ENCODE peak calls at places on chromosome 16, in four cellular contexts. J, X, Z and K are unnamed samples.

GRCh38 chr16:59634951-59635350 is 900.8 kb upstream of the GOT2 start:
- DNase-seq in Z (no peak), X (peak; percentile 50), J (no peak), K (no peak)

GRCh38 chr16:57667526-57668258 is 414 bp upstream of the ADGRG3 start:
- DNase-seq in J (no peak), X (no peak), Z (no peak), K (no peak)

GRCh38 chr16:27591837-27592236 is 41.9 kb downstream of the KATNIP start:
- DNase-seq in Z (no peak), J (no peak), X (no peak), K (no peak)

GRCh38 chr16:72744064-72744793 is 303.7 kb downstream of the ZFHX3 start:
- DNase-seq in Z (no peak), X (no peak), J (no peak), K (no peak)

GRCh38 chr16:4714996-4715395 is 19.1 kb downstream of the ANKS3 start:
- DNase-seq in J (no peak), Z (no peak), X (no peak), K (no peak)

GRCh38 chr16:23085949-23086348 is 63.3 kb downstream of the USP31 start:
- DNase-seq in Z (no peak), X (no peak), J (no peak), K (no peak)

GRCh38 chr16:25114121-25114520 is 2.6 kb downstream of the LCMT1 start:
- DNase-seq in J (no peak), X (no peak), Z (no peak), K (no peak)

GRCh38 chr16:81778861-81779539 is at the start of gene PLCG2:
- DNase-seq in X (peak; percentile 38), J (peak; percentile 90), Z (peak; percentile 85), K (no peak)

GRCh38 chr16:57627184-57627871 is 1.1 kb upstream of the ADGRG1 start:
- DNase-seq in J (peak; percentile 75), Z (no peak), X (peak; percentile 91), K (no peak)

GRCh38 chr16:68756250-68757051 is 19.4 kb downstream of the CDH1 start:
- DNase-seq in Z (peak; percentile 18), X (peak; percentile 12), J (no peak), K (no peak)

GRCh38 chr16:67190041-67190440 is at the start of gene EXOC3L1:
- DNase-seq in J (no peak), Z (no peak), X (no peak), K (no peak)

GRCh38 chr16:25223964-25224363 is 7.2 kb downstream of the AQP8 start:
- DNase-seq in Z (no peak), J (no peak), X (no peak), K (no peak)

GRCh38 chr16:20868890-20869289 is 31.3 kb downstream of the DCUN1D3 start:
- DNase-seq in Z (no peak), X (peak; percentile 69), J (peak; percentile 16), K (no peak)

GRCh38 chr16:67961551-67961957 is 6.9 kb downstream of the SLC12A4 start:
- DNase-seq in Z (no peak), X (no peak), J (no peak), K (no peak)

GRCh38 chr16:66364117-66364958 is 2.2 kb upstream of the CDH5 start:
- DNase-seq in Z (no peak), J (peak; percentile 57), X (peak; percentile 45), K (no peak)

GRCh38 chr16:19291459-19291858 is 5.9 kb downstream of the CLEC19A start:
- DNase-seq in Z (no peak), X (peak; percentile 11), J (peak; percentile 96), K (no peak)

GRCh38 chr16:73066927-73067670 is 19.2 kb upstream of the ZFHX3 start:
- DNase-seq in X (peak; percentile 65), J (peak; percentile 44), Z (no peak), K (no peak)

GRCh38 chr16:1097800-1098199 is 1.8 kb upstream of the C1QTNF8 start:
- DNase-seq in Z (no peak), J (no peak), X (no peak), K (no peak)

GRCh38 chr16:9154576-9155410 is 63.3 kb downstream of the HAPSTR1 start:
- DNase-seq in J (no peak), Z (no peak), X (no peak), K (peak; percentile 78)
- H3K4me2 ChIP-seq in J (no peak overlapping the region), Z (no peak overlapping the region), X (no peak overlapping the region), K (no peak overlapping the region)

DNA sequence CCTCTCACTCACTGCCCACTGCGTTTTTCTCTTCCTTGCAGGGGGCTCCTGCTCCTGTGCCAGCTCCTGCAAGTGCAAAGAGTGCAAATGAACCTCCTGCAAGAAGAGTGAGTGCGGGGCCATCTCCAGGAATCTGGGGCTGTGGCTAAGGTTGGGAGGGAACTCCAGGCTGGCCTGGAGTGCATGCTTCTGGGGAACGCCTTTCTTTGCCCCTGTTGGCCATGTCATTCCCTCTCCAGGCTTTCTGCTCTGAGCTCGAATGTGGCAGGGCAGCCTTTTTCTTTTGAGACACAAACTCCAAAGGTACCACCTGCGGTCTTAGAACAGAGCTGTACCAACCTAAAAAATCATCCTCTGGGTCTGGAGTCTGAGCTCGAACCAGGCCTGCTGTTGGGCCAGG is 7.4 kb upstream of the MT1E start:
- DNase-seq in X (no peak), J (peak; percentile 13), Z (no peak), K (no peak)
- H3K4me2 ChIP-seq in X (peak overlapping the region; percentile 97), J (no peak overlapping the region), Z (no peak overlapping the region), K (no peak overlapping the region)

GRCh38 chr16:69855587-69855986 is 93.5 kb downstream of the WWP2 start:
- DNase-seq in Z (no peak), X (no peak), J (no peak), K (no peak)

GRCh38 chr16:69861276-69862030 is 89.7 kb upstream of the CLEC18A start:
- DNase-seq in X (peak; percentile 86), Z (no peak), J (no peak), K (no peak)

GRCh38 chr16:69859105-69859969 is 91.8 kb upstream of the CLEC18A start:
- DNase-seq in X (peak; percentile 32), Z (peak; percentile 21), J (peak; percentile 79), K (peak; percentile 18)

GRCh38 chr16:69860233-69861231 is 90.6 kb upstream of the CLEC18A start:
- DNase-seq in Z (no peak), X (no peak), J (no peak), K (no peak)

GRCh38 chr16:69858196-69859104 is 92.7 kb upstream of the CLEC18A start:
- DNase-seq in Z (no peak), X (no peak), J (no peak), K (peak; percentile 23)
- H3K4me2 ChIP-seq in Z (no peak overlapping the region), X (no peak overlapping the region), J (no peak overlapping the region), K (no peak overlapping the region)

GRCh38 chr16:77834600-77834963 is 46.2 kb downstream of the VAT1L start:
- DNase-seq in Z (no peak), J (no peak), X (peak; percentile 99), K (no peak)
- H3K4me2 ChIP-seq in Z (no peak overlapping the region), J (peak overlapping the region; percentile 45), X (no peak overlapping the region), K (no peak overlapping the region)

DNA sequence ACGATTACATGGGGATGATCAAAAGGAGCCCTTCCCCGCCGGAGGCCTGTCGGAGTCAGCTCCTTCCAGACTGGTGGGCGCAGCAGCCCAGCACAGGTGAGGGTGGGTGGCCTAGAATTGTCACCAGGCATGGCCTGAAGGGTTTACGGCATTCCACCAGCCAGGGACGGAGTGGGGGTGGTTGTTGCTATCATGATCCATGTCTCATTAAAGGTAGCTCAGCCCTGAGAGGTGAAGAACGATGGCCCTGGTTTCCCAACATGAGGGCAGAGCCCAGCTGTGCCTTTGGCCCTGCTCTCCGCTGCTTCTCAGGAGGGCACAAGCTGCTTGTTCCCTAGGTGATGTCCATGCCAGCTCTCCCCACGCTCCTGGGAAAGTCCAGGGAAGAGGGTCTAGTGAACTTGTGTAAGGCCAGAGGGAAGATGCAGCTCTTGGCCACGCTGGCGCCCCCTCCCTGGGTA is 14.2 kb downstream of the IRF8 start:
- DNase-seq in Z (no peak), J (peak; percentile 21), X (no peak), K (no peak)
- H3K4me2 ChIP-seq in Z (peak overlapping the region; percentile 85), J (peak overlapping the region; percentile 49), X (no peak overlapping the region), K (no peak overlapping the region)

GRCh38 chr16:10183606-10183959 is 1.4 kb upstream of the GRIN2A start:
- DNase-seq in X (no peak), Z (no peak), J (no peak), K (no peak)
- H3K4me2 ChIP-seq in X (no peak overlapping the region), Z (no peak overlapping the region), J (peak overlapping the region; percentile 93), K (no peak overlapping the region)

GRCh38 chr16:88337538-88337937 is 45.2 kb upstream of the ZNF469 start:
- DNase-seq in Z (no peak), X (no peak), J (no peak), K (no peak)
- H3K4me2 ChIP-seq in Z (no peak overlapping the region), X (no peak overlapping the region), J (no peak overlapping the region), K (no peak overlapping the region)

DNA sequence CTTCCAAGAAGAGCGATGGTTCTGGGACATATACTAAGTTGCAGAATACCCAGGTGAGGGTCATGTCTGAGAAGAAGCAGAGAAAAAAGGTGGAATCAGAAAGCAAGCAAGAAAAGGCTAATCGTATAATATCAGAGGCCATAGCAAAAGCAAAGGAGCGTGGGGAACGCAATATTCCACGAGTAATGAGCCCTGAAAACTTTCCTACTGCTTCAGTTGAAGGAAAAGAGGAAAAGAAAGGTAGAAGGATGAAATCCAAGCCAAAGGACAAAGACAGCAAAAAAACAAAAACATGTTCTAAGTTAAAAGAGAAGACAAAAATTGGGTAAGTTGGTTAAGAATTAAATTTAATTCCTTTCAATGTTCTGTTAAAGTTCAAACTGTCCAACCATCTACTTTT is 154.7 kb downstream of the CHD9 start:
- DNase-seq in Z (peak; percentile 19), J (no peak), X (no peak), K (no peak)
- H3K4me2 ChIP-seq in Z (peak overlapping the region; percentile 85), J (peak overlapping the region; percentile 93), X (peak overlapping the region; percentile 99), K (peak overlapping the region; percentile 63)

GRCh38 chr16:7137560-7138330 is 194.9 kb upstream of the RBFOX1 start:
- DNase-seq in X (no peak), J (no peak), Z (no peak), K (no peak)

GRCh38 chr16:7140899-7141298 is 191.7 kb upstream of the RBFOX1 start:
- DNase-seq in X (no peak), J (no peak), Z (no peak), K (no peak)
- H3K4me2 ChIP-seq in X (no peak overlapping the region), J (no peak overlapping the region), Z (no peak overlapping the region), K (no peak overlapping the region)